ENCODE peak calls at places on chromosomes 16 and 17, in five cellular contexts. J, M, B, Z and U are unnamed samples.

GRCh38 chr17:35708951-35709350 is 22.5 kb upstream of the RASL10B start:
- DNase-seq in J (no peak), M (no peak), B (no peak), Z (no peak), U (no peak)

GRCh38 chr16:6645758-6646423 is 686.8 kb upstream of the RBFOX1 start:
- DNase-seq in J (no peak), M (no peak), B (no peak), Z (no peak), U (no peak)

GRCh38 chr17:42520540-42520951 is 15.5 kb upstream of the NAGLU start:
- DNase-seq in J (no peak), M (peak; percentile 34), B (peak; percentile 27), Z (no peak), U (peak; percentile 18)

GRCh38 chr16:74024997-74025396 is 271.6 kb upstream of the PSMD7 start:
- DNase-seq in J (no peak), M (no peak), B (no peak), Z (no peak), U (no peak)

GRCh38 chr16:57367111-57367752 is 5.1 kb upstream of the CX3CL1 start:
- DNase-seq in J (no peak), M (no peak), B (no peak), Z (peak; percentile 34), U (no peak)

GRCh38 chr17:33049781-33050414 is 58.3 kb downstream of the SPACA3 start:
- DNase-seq in J (peak; percentile 40), M (peak; percentile 72), B (peak; percentile 58), Z (no peak), U (peak; percentile 10)

GRCh38 chr16:16127469-16128116 is 95.7 kb downstream of the ABCC6 start:
- DNase-seq in J (peak; percentile 15), M (peak; percentile 82), B (peak; percentile 70), Z (peak; percentile 82), U (peak; percentile 13)

GRCh38 chr16:48479955-48480354 is 94.7 kb upstream of the SIAH1 start:
- DNase-seq in J (no peak), M (no peak), B (no peak), Z (no peak), U (no peak)

GRCh38 chr17:46191332-46192210 is 1.7 kb downstream of the KANSL1 start:
- DNase-seq in J (peak; percentile 66), M (no peak), B (peak; percentile 37), Z (peak; percentile 67), U (peak; percentile 17)

GRCh38 chr16:57606847-57607501 is 21.5 kb upstream of the ADGRG1 start:
- DNase-seq in J (no peak), M (no peak), B (no peak), Z (peak; percentile 58), U (no peak)

GRCh38 chr16:22623351-22623781 is 112.7 kb downstream of the NPIPB5 start:
- DNase-seq in J (no peak), M (no peak), B (no peak), Z (no peak), U (no peak)

GRCh38 chr17:18258356-18259038 is at the start of gene FLII:
- DNase-seq in J (peak; percentile 77), M (peak; percentile 60), B (peak; percentile 46), Z (no peak), U (peak; percentile 21)

GRCh38 chr16:4142268-4142667 is 26.0 kb upstream of the ADCY9 start:
- DNase-seq in J (no peak), M (no peak), B (no peak), Z (no peak), U (no peak)

GRCh38 chr17:38982858-38983746 is 15.9 kb upstream of the FBXO47 start:
- DNase-seq in J (peak; percentile 59), M (peak; percentile 47), B (peak; percentile 45), Z (no peak), U (no peak)

GRCh38 chr16:66481081-66481942 is 54.2 kb downstream of the BEAN1 start:
- DNase-seq in J (no peak), M (no peak), B (no peak), Z (peak; percentile 54), U (no peak)

GRCh38 chr16:66603537-66604375 is 748 bp upstream of the CMTM3 start:
- DNase-seq in J (peak; percentile 70), M (peak; percentile 74), B (peak; percentile 65), Z (no peak), U (peak; percentile 60)

GRCh38 chr16:4052801-4053662 is 63.2 kb downstream of the ADCY9 start:
- DNase-seq in J (no peak), M (no peak), B (no peak), Z (no peak), U (no peak)

GRCh38 chr17:56898874-56899273 is 15.0 kb downstream of the TRIM25 start:
- DNase-seq in J (no peak), M (no peak), B (no peak), Z (peak; percentile 45), U (no peak)

GRCh38 chr16:89024546-89024945 is 47.5 kb upstream of the CBFA2T3 start:
- DNase-seq in J (no peak), M (peak; percentile 6), B (no peak), Z (no peak), U (no peak)

GRCh38 chr17:67156269-67157199 is 88.5 kb downstream of the HELZ start:
- DNase-seq in J (no peak), M (no peak), B (no peak), Z (no peak), U (no peak)

GRCh38 chr17:76725580-76726230 is 701 bp downstream of the JMJD6 start:
- DNase-seq in J (peak; percentile 51), M (peak; percentile 18), B (no peak), Z (peak; percentile 91), U (peak; percentile 70)

GRCh38 chr17:7208754-7209460 is 10.7 kb downstream of the DLG4 start:
- DNase-seq in J (no peak), M (no peak), B (no peak), Z (no peak), U (no peak)

GRCh38 chr16:87295259-87295658 is 21.9 kb downstream of the C16orf95 start:
- DNase-seq in J (peak; percentile 36), M (no peak), B (no peak), Z (no peak), U (no peak)